ENCODE peak calls at places on chromosomes 3 and 15, in ten cellular contexts. V is naive thymus-derived CD8-positive, alpha-beta T cell; G is breast epithelium; R is right atrium auricular region; C is CD8-positive, alpha-beta memory T cell; Z is stimulated activated CD4-positive, alpha-beta T cell treated with anti-CD3 and anti-CD28 coated beads, Interleukin-12 subunit alpha, Interleukin-12 subunit beta, amount 100 ng/mL, for 48 hours; L is NCI-H345; T is fibroblast of the aortic adventitia; U is ureter; E is ELR. X is an unnamed sample.

GRCh38 chr3:82080261-82080660 is 318.8 kb upstream of the GBE1 start:
- DNase-seq in V (no peak), C (no peak), T (peak), R (no peak), E (no peak), L (no peak), Z (no peak), U (no peak), G (no peak), X (no peak)

GRCh38 chr15:55750706-55751105 is 7.8 kb upstream of the PRTG start:
- DNase-seq in V (no peak), G (no peak), E (no peak), C (no peak), Z (no peak), T (no peak), L (no peak), R (no peak), U (no peak), X (no peak)

GRCh38 chr3:72380711-72381508 is 467.3 kb downstream of the SHQ1 start:
- DNase-seq in E (no peak), G (no peak), U (no peak), L (no peak), Z (no peak), V (no peak), C (no peak), T (no peak), R (no peak), X (no peak)

GRCh38 chr15:71133734-71134464 is 18.6 kb downstream of the THSD4 start:
- DNase-seq in T (no peak), G (no peak), L (no peak), Z (no peak), E (no peak), C (no peak), U (no peak), R (peak), V (no peak), X (no peak)

GRCh38 chr3:129425619-129426018 is 2.8 kb downstream of the EFCAB12 start:
- DNase-seq in U (no peak), Z (no peak), T (no peak), E (no peak), G (no peak), L (no peak), V (no peak), C (no peak), R (no peak), X (no peak)

GRCh38 chr15:70164910-70165791 is 67.4 kb upstream of the TLE3 start:
- DNase-seq in G (peak), V (no peak), T (no peak), L (no peak), U (no peak), E (no peak), C (no peak), R (no peak), Z (no peak), X (no peak)

GRCh38 chr15:90201150-90201943 is at the start of gene SEMA4B:
- DNase-seq in R (no peak), E (peak), Z (peak), C (peak), L (peak), T (no peak), V (peak), G (no peak), U (peak), X (peak)

GRCh38 chr15:92812271-92812670 is 87.9 kb upstream of the CHD2 start:
- DNase-seq in U (no peak), Z (no peak), V (no peak), G (no peak), R (no peak), C (no peak), L (no peak), E (no peak), T (no peak), X (no peak)

GRCh38 chr15:83746231-83746630 is 92.3 kb downstream of the ADAMTSL3 start:
- DNase-seq in U (no peak), L (no peak), G (no peak), V (no peak), R (no peak), C (no peak), E (no peak), Z (no peak), T (no peak), X (no peak)

GRCh38 chr15:93121089-93121488 is 32.1 kb upstream of the RGMA start:
- DNase-seq in E (no peak), T (no peak), U (no peak), L (peak), G (no peak), C (no peak), Z (no peak), V (no peak), R (no peak), X (no peak)

GRCh38 chr15:65246026-65246714 is 34.9 kb upstream of the CILP start:
- DNase-seq in E (no peak), C (no peak), Z (no peak), R (no peak), T (no peak), G (no peak), L (no peak), U (no peak), V (no peak), X (no peak)

GRCh38 chr3:56923546-56924224 is 121.9 kb upstream of the ARHGEF3 start:
- DNase-seq in V (peak), Z (no peak), L (no peak), E (peak), C (peak), U (peak), T (peak), R (peak), G (no peak), X (no peak)

GRCh38 chr15:93980149-93980911 is 251.0 kb upstream of the MCTP2 start:
- DNase-seq in G (no peak), C (no peak), Z (no peak), E (no peak), U (no peak), V (no peak), T (no peak), L (no peak), R (no peak), X (no peak)

GRCh38 chr15:91099616-91100560 is at the start of gene SV2B:
- DNase-seq in G (no peak), C (no peak), Z (peak), E (peak), L (peak), T (peak), U (no peak), V (peak), R (no peak), X (peak)

GRCh38 chr3:22269827-22270226 is 518.8 kb upstream of the ZNF385D start:
- DNase-seq in G (no peak), C (no peak), T (peak), Z (no peak), U (no peak), E (peak), L (no peak), R (no peak), V (no peak), X (peak)